ENCODE peak calls at places on chromosomes 4 and X, in nine cellular contexts. One of them, this sample, is unnamed.

GRCh38 chr4:141229408-141230101 is 8.9 kb downstream of the ZNF330 start:
- DNase-seq in tibial nerve: no peak
- DNase-seq in RWPE1: no peak
- DNase-seq in coronary artery: no peak
- DNase-seq in H9: no peak
- DNase-seq in ovary: no peak
- DNase-seq in substantia nigra: no peak
- DNase-seq in PC-3: no peak
- DNase-seq in AG04450: no peak
- DNase-seq in this sample: no peak

GRCh38 chr4:185738038-185738552 is 73.9 kb downstream of the SORBS2 start:
- DNase-seq in tibial nerve: no peak
- DNase-seq in RWPE1: no peak
- DNase-seq in coronary artery: no peak
- DNase-seq in H9: no peak
- DNase-seq in ovary: peak; percentile 42
- DNase-seq in substantia nigra: no peak
- DNase-seq in PC-3: no peak
- DNase-seq in AG04450: no peak
- DNase-seq in this sample: no peak

GRCh38 chr4:178966644-178967043 is 1524.4 kb upstream of the AGA start:
- DNase-seq in tibial nerve: no peak
- DNase-seq in RWPE1: no peak
- DNase-seq in coronary artery: no peak
- DNase-seq in H9: no peak
- DNase-seq in ovary: no peak
- DNase-seq in substantia nigra: no peak
- DNase-seq in PC-3: peak; percentile 44
- DNase-seq in AG04450: no peak
- DNase-seq in this sample: no peak

GRCh38 chr4:13588954-13589353 is 38.6 kb downstream of the BOD1L1 start:
- DNase-seq in tibial nerve: no peak
- DNase-seq in RWPE1: no peak
- DNase-seq in coronary artery: no peak
- DNase-seq in H9: no peak
- DNase-seq in ovary: no peak
- DNase-seq in substantia nigra: no peak
- DNase-seq in PC-3: no peak
- DNase-seq in AG04450: no peak
- DNase-seq in this sample: no peak

GRCh38 chr4:7781361-7781760 is 158.3 kb downstream of the AFAP1 start:
- DNase-seq in tibial nerve: no peak
- DNase-seq in RWPE1: no peak
- DNase-seq in coronary artery: no peak
- DNase-seq in H9: no peak
- DNase-seq in ovary: no peak
- DNase-seq in substantia nigra: no peak
- DNase-seq in PC-3: no peak
- DNase-seq in AG04450: no peak
- DNase-seq in this sample: no peak

GRCh38 chrX:26649534-26649933 is 433.6 kb downstream of the MAGEB5 start:
- DNase-seq in tibial nerve: no peak
- DNase-seq in RWPE1: no peak
- DNase-seq in coronary artery: no peak
- DNase-seq in H9: no peak
- DNase-seq in ovary: no peak
- DNase-seq in substantia nigra: no peak
- DNase-seq in PC-3: peak; percentile 51
- DNase-seq in AG04450: no peak
- DNase-seq in this sample: no peak

GRCh38 chr4:8722556-8722955 is 130.0 kb downstream of the CPZ start:
- DNase-seq in tibial nerve: peak; percentile 5
- DNase-seq in RWPE1: no peak
- DNase-seq in coronary artery: no peak
- DNase-seq in H9: no peak
- DNase-seq in ovary: no peak
- DNase-seq in substantia nigra: no peak
- DNase-seq in PC-3: no peak
- DNase-seq in AG04450: no peak
- DNase-seq in this sample: no peak

GRCh38 chr4:76943129-76943620 is 6.4 kb upstream of the SEPTIN11 start:
- DNase-seq in tibial nerve: no peak
- DNase-seq in RWPE1: peak; percentile 36
- DNase-seq in coronary artery: no peak
- DNase-seq in H9: no peak
- DNase-seq in ovary: no peak
- DNase-seq in substantia nigra: no peak
- DNase-seq in PC-3: no peak
- DNase-seq in AG04450: no peak
- DNase-seq in this sample: no peak

GRCh38 chr4:113496698-113497097 is 264.8 kb downstream of the CAMK2D start:
- DNase-seq in tibial nerve: no peak
- DNase-seq in RWPE1: no peak
- DNase-seq in coronary artery: no peak
- DNase-seq in H9: no peak
- DNase-seq in ovary: no peak
- DNase-seq in substantia nigra: no peak
- DNase-seq in PC-3: no peak
- DNase-seq in AG04450: no peak
- DNase-seq in this sample: no peak

GRCh38 chr4:517061-517805 is 18.2 kb downstream of the PIGG start:
- DNase-seq in tibial nerve: no peak
- DNase-seq in RWPE1: no peak
- DNase-seq in coronary artery: no peak
- DNase-seq in H9: no peak
- DNase-seq in ovary: no peak
- DNase-seq in substantia nigra: no peak
- DNase-seq in PC-3: no peak
- DNase-seq in AG04450: no peak
- DNase-seq in this sample: no peak

GRCh38 chr4:175997291-175997690 is 68.3 kb upstream of the WDR17 start:
- DNase-seq in tibial nerve: no peak
- DNase-seq in RWPE1: no peak
- DNase-seq in coronary artery: no peak
- DNase-seq in H9: no peak
- DNase-seq in ovary: no peak
- DNase-seq in substantia nigra: no peak
- DNase-seq in PC-3: no peak
- DNase-seq in AG04450: no peak
- DNase-seq in this sample: no peak

GRCh38 chrX:38817004-38817703 is 15.9 kb downstream of the MID1IP1 start:
- DNase-seq in tibial nerve: no peak
- DNase-seq in RWPE1: no peak
- DNase-seq in coronary artery: no peak
- DNase-seq in H9: peak; percentile 33
- DNase-seq in ovary: peak; percentile 71
- DNase-seq in substantia nigra: no peak
- DNase-seq in PC-3: peak; percentile 53
- DNase-seq in AG04450: no peak
- DNase-seq in this sample: peak; percentile 24

GRCh38 chr4:40232610-40233009 is 35.8 kb downstream of the RHOH start:
- DNase-seq in tibial nerve: no peak
- DNase-seq in RWPE1: no peak
- DNase-seq in coronary artery: no peak
- DNase-seq in H9: no peak
- DNase-seq in ovary: no peak
- DNase-seq in substantia nigra: no peak
- DNase-seq in PC-3: no peak
- DNase-seq in AG04450: no peak
- DNase-seq in this sample: no peak

GRCh38 chrX:103562801-103563200 is 22.5 kb upstream of the TCEAL4 start:
- DNase-seq in tibial nerve: no peak
- DNase-seq in RWPE1: no peak
- DNase-seq in coronary artery: no peak
- DNase-seq in H9: no peak
- DNase-seq in ovary: no peak
- DNase-seq in substantia nigra: no peak
- DNase-seq in PC-3: peak; percentile 40
- DNase-seq in AG04450: no peak
- DNase-seq in this sample: no peak

GRCh38 chr4:7960017-7960789 is 20.5 kb upstream of the AFAP1 start:
- DNase-seq in tibial nerve: no peak
- DNase-seq in RWPE1: peak; percentile 52
- DNase-seq in coronary artery: no peak
- DNase-seq in H9: no peak
- DNase-seq in ovary: no peak
- DNase-seq in substantia nigra: no peak
- DNase-seq in PC-3: no peak
- DNase-seq in AG04450: no peak
- DNase-seq in this sample: no peak

GRCh38 chr4:87807402-87807801 is 8.0 kb downstream of the IBSP start:
- DNase-seq in tibial nerve: no peak
- DNase-seq in RWPE1: no peak
- DNase-seq in coronary artery: no peak
- DNase-seq in H9: no peak
- DNase-seq in ovary: no peak
- DNase-seq in substantia nigra: no peak
- DNase-seq in PC-3: peak; percentile 11
- DNase-seq in AG04450: no peak
- DNase-seq in this sample: no peak

GRCh38 chr4:3766207-3766790 is at the start of gene ADRA2C:
- DNase-seq in tibial nerve: no peak
- DNase-seq in RWPE1: no peak
- DNase-seq in coronary artery: no peak
- DNase-seq in H9: no peak
- DNase-seq in ovary: no peak
- DNase-seq in substantia nigra: peak; percentile 34
- DNase-seq in PC-3: no peak
- DNase-seq in AG04450: no peak
- DNase-seq in this sample: peak; percentile 27

GRCh38 chrX:150874448-150874847 is 24.0 kb downstream of the CD99L2 start:
- DNase-seq in tibial nerve: no peak
- DNase-seq in RWPE1: no peak
- DNase-seq in coronary artery: no peak
- DNase-seq in H9: no peak
- DNase-seq in ovary: no peak
- DNase-seq in substantia nigra: no peak
- DNase-seq in PC-3: no peak
- DNase-seq in AG04450: no peak
- DNase-seq in this sample: peak; percentile 62
- H3K27ac ChIP-seq in tibial nerve: no peak overlapping the region
- H3K27ac ChIP-seq in RWPE1: no peak overlapping the region
- H3K27ac ChIP-seq in coronary artery: no peak overlapping the region
- H3K27ac ChIP-seq in H9: no peak overlapping the region
- H3K27ac ChIP-seq in ovary: no peak overlapping the region
- H3K27ac ChIP-seq in substantia nigra: no peak overlapping the region
- H3K27ac ChIP-seq in PC-3: no peak overlapping the region
- H3K27ac ChIP-seq in AG04450: no peak overlapping the region
- H3K27ac ChIP-seq in this sample: peak overlapping the region; percentile 93

DNA sequence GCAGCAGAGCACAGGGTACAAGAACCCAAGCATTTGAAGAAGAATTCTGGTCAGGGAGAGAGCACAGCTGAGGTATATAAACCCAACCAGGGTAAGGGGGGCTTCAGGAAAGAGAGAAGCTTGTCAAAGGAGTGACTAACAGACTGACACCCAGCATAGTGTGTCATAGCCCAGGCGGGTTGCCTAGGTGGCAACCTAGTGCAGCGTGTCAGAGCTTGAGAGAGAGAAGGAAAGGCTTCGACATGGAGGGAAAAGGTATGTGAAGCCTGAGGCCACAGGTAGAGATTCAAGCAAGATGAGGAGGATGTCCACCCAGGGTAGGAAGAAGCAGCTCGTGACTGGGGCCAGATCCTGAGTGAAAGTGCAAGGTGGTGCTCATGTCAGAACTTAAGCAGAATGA is 8.5 kb upstream of the ANTXR2 start:
- DNase-seq in tibial nerve: no peak
- DNase-seq in RWPE1: peak; percentile 20
- DNase-seq in coronary artery: no peak
- DNase-seq in H9: no peak
- DNase-seq in ovary: no peak
- DNase-seq in substantia nigra: no peak
- DNase-seq in PC-3: no peak
- DNase-seq in AG04450: no peak
- DNase-seq in this sample: no peak
- H3K27ac ChIP-seq in tibial nerve: no peak overlapping the region
- H3K27ac ChIP-seq in RWPE1: no peak overlapping the region
- H3K27ac ChIP-seq in coronary artery: no peak overlapping the region
- H3K27ac ChIP-seq in H9: no peak overlapping the region
- H3K27ac ChIP-seq in ovary: no peak overlapping the region
- H3K27ac ChIP-seq in substantia nigra: no peak overlapping the region
- H3K27ac ChIP-seq in PC-3: no peak overlapping the region
- H3K27ac ChIP-seq in AG04450: no peak overlapping the region
- H3K27ac ChIP-seq in this sample: no peak overlapping the region

GRCh38 chr4:109149836-109150235 is 152.6 kb downstream of the COL25A1 start:
- DNase-seq in tibial nerve: no peak
- DNase-seq in RWPE1: no peak
- DNase-seq in coronary artery: no peak
- DNase-seq in H9: no peak
- DNase-seq in ovary: no peak
- DNase-seq in substantia nigra: no peak
- DNase-seq in PC-3: no peak
- DNase-seq in AG04450: no peak
- DNase-seq in this sample: no peak

GRCh38 chr4:109148577-109149075 is 153.8 kb downstream of the COL25A1 start:
- DNase-seq in tibial nerve: no peak
- DNase-seq in RWPE1: no peak
- DNase-seq in coronary artery: no peak
- DNase-seq in H9: no peak
- DNase-seq in ovary: no peak
- DNase-seq in substantia nigra: no peak
- DNase-seq in PC-3: no peak
- DNase-seq in AG04450: no peak
- DNase-seq in this sample: no peak

DNA sequence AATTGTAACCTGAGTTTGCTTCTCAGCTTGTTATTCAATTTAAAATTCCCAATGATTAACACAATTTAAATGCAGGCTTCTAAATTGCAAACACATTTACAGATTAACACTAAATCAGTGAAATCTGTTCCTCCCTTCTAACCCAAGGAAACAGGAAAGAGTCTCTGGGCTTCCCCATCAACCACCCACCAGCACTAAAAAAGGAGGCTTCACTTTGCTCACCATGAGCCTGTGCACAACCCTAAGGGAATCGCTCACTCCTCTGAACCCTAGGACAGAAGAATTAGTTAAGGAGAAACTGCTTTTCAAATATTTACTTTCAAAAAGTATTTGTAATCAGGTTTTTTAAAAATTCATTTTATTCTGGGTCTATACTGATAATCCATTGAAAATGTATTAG is 155.3 kb downstream of the COL25A1 start:
- DNase-seq in tibial nerve: no peak
- DNase-seq in RWPE1: no peak
- DNase-seq in coronary artery: no peak
- DNase-seq in H9: no peak
- DNase-seq in ovary: no peak
- DNase-seq in substantia nigra: no peak
- DNase-seq in PC-3: no peak
- DNase-seq in AG04450: no peak
- DNase-seq in this sample: no peak
- H3K27ac ChIP-seq in tibial nerve: no peak overlapping the region
- H3K27ac ChIP-seq in RWPE1: no peak overlapping the region
- H3K27ac ChIP-seq in coronary artery: no peak overlapping the region
- H3K27ac ChIP-seq in H9: no peak overlapping the region
- H3K27ac ChIP-seq in ovary: no peak overlapping the region
- H3K27ac ChIP-seq in substantia nigra: no peak overlapping the region
- H3K27ac ChIP-seq in PC-3: no peak overlapping the region
- H3K27ac ChIP-seq in AG04450: no peak overlapping the region
- H3K27ac ChIP-seq in this sample: no peak overlapping the region

DNA sequence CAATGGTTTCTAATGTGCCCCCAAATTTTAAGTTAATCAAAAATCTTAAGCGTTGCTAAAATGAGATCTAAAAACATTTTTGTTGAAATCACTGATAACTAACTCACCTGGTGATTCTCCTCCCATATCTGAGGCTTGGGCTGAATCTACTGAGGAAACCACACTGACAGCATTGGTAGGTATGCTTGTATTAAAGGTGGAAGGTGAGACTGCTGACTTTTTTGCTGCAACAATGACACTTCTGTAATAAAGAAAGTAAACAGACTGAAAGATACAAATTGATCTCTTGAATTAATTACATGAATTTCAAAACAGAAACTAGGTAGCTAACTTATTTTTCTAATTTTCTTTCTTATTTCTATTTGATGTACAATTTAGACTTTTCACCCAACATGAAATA is 198.1 kb downstream of the LRBA start:
- DNase-seq in tibial nerve: no peak
- DNase-seq in RWPE1: no peak
- DNase-seq in coronary artery: no peak
- DNase-seq in H9: no peak
- DNase-seq in ovary: no peak
- DNase-seq in substantia nigra: no peak
- DNase-seq in PC-3: no peak
- DNase-seq in AG04450: no peak
- DNase-seq in this sample: no peak
- H3K27ac ChIP-seq in tibial nerve: no peak overlapping the region
- H3K27ac ChIP-seq in RWPE1: no peak overlapping the region
- H3K27ac ChIP-seq in coronary artery: no peak overlapping the region
- H3K27ac ChIP-seq in H9: no peak overlapping the region
- H3K27ac ChIP-seq in ovary: no peak overlapping the region
- H3K27ac ChIP-seq in substantia nigra: no peak overlapping the region
- H3K27ac ChIP-seq in PC-3: no peak overlapping the region
- H3K27ac ChIP-seq in AG04450: no peak overlapping the region
- H3K27ac ChIP-seq in this sample: no peak overlapping the region

This sample was measured in psoas muscle.